ENCODE peak calls at places on chromosome 11, in five cellular contexts. Y is A673, K is SK-N-MC, Z is AG04450, X is endodermal cell. F is an unnamed sample.

GRCh38 chr11:111438168-111438567 is 59.1 kb upstream of the POU2AF1 start:
- DNase-seq in Y (no peak), K (no peak), Z (no peak), X (no peak), F (no peak)

GRCh38 chr11:1060885-1061616 is 13.6 kb upstream of the MUC2 start:
- DNase-seq in Y (peak), K (no peak), Z (no peak), X (no peak), F (peak)

GRCh38 chr11:74001822-74002286 is 7.0 kb downstream of the UCP3 start:
- DNase-seq in Y (no peak), K (no peak), Z (no peak), X (peak), F (no peak)

GRCh38 chr11:67355794-67356550 is 2.6 kb upstream of the POLD4 start:
- DNase-seq in Y (no peak), K (no peak), Z (no peak), X (no peak), F (no peak)

GRCh38 chr11:43732225-43732624 is 51.7 kb downstream of the HSD17B12 start:
- DNase-seq in Y (no peak), K (no peak), Z (no peak), X (no peak), F (no peak)

GRCh38 chr11:130834886-130835285 is 81.4 kb downstream of the SNX19 start:
- DNase-seq in Y (no peak), K (no peak), Z (no peak), X (no peak), F (no peak)

GRCh38 chr11:48150213-48150612 is 66.4 kb upstream of the OR4B1 start:
- DNase-seq in Y (no peak), K (no peak), Z (no peak), X (no peak), F (peak)

GRCh38 chr11:70367071-70367470 is 31.3 kb upstream of the CTTN start:
- DNase-seq in Y (peak), K (no peak), Z (peak), X (no peak), F (no peak)

GRCh38 chr11:68970921-68971636 is 9.7 kb downstream of the MRGPRD start:
- DNase-seq in Y (no peak), K (no peak), Z (no peak), X (no peak), F (no peak)

GRCh38 chr11:36333897-36334296 is 37.8 kb downstream of the PRR5L start:
- DNase-seq in Y (peak), K (no peak), Z (no peak), X (peak), F (no peak)

GRCh38 chr11:14549891-14550290 is 29.7 kb upstream of the PSMA1 start:
- DNase-seq in Y (no peak), K (no peak), Z (no peak), X (no peak), F (no peak)

GRCh38 chr11:69269388-69269787 is 24.6 kb upstream of the MYEOV start:
- DNase-seq in Y (no peak), K (no peak), Z (no peak), X (no peak), F (no peak)

GRCh38 chr11:70543611-70544010 is 145.3 kb downstream of the CTTN start:
- DNase-seq in Y (no peak), K (no peak), Z (no peak), X (no peak), F (no peak)

GRCh38 chr11:34890812-34891211 is 25.4 kb downstream of the APIP start:
- DNase-seq in Y (peak), K (no peak), Z (peak), X (no peak), F (no peak)

GRCh38 chr11:23875407-23875950 is 621.4 kb upstream of the LUZP2 start:
- DNase-seq in Y (no peak), K (no peak), Z (peak), X (no peak), F (no peak)

GRCh38 chr11:64650923-64651523 is 60.0 kb downstream of the SLC22A12 start:
- DNase-seq in Y (no peak), K (no peak), Z (no peak), X (peak), F (no peak)

GRCh38 chr11:117488996-117489952 is 161.6 kb downstream of the CEP164 start:
- DNase-seq in Y (no peak), K (no peak), Z (no peak), X (no peak), F (no peak)

GRCh38 chr11:68950268-68950667 is 30.5 kb downstream of the MRGPRD start:
- DNase-seq in Y (peak), K (no peak), Z (no peak), X (peak), F (no peak)

GRCh38 chr11:7436657-7437056 is 48.6 kb upstream of the OLFML1 start:
- DNase-seq in Y (no peak), K (no peak), Z (no peak), X (no peak), F (no peak)

GRCh38 chr11:75013051-75013450 is 24.3 kb downstream of the NEU3 start:
- DNase-seq in Y (no peak), K (no peak), Z (no peak), X (peak), F (no peak)
- H3K27ac ChIP-seq in Y (no peak), K (no peak), Z (peak), X (no peak), F (no peak)

DNA sequence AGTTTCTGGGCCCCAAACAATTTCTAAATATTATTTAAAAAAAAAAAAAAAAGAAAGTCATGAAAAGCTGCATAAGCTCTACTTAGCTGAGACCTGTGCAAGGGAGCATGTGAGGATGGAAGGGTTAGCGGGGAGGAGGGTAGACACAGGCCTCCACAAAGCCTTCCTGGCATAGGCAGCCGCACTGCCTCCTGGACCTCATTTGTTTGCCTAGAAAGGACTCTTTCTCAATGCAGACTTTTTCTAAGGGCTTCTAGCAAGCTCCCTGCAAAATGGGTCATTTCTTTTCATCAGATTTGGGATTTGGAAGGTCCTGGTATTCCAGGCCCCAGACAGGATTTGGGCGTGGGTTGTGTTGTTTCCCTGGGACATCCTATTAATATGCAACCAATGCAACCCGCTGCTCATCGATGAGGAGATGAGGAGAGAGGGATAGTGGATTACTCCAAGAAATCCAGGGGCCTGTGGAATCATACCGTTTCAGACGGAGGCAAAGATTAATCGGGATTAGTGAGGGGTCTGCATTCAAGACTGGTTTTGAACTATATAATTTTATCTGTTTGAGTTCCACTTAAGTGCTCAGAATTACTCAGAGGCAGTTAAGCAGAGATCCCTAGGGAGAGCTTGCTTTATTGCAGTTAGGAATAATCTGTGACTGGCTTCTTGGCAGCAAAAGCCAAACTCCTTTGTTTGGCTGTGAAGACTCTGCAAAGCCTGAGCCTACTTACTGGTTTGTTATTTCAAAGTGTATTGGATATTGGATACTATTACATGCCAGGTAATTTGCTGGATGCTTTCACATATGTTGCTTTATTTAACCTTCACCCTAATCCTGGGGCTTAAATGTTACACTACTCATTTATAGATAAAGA is 106.9 kb upstream of the NAV2 start:
- DNase-seq in Y (peak), K (no peak), Z (no peak), X (no peak), F (no peak)
- H3K27ac ChIP-seq in Y (no peak), K (no peak), Z (no peak), X (no peak), F (no peak)

DNA sequence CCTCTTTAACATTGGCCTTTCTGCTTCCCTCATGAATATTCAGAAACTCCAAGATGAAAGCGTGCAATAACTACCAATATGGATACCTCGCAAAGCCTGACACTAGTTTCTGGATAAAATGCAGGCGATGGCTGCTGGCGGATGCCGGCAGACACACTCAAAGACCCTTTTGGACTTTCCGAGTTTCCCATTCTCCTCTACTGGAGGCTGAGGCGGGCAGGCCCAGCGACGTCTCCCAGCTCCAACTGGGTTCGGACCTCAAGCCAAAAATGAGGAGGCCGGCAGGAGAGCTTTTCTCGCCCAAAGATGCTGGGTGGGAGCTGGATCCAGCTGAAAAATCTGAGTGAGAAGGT is 376 bp upstream of the FEZ1 start:
- DNase-seq in Y (no peak), K (no peak), Z (no peak), X (peak), F (no peak)
- H3K27ac ChIP-seq in Y (no peak), K (no peak), Z (peak), X (peak), F (peak)

GRCh38 chr11:60831501-60832079 is 10.3 kb upstream of the CCDC86 start:
- DNase-seq in Y (no peak), K (no peak), Z (no peak), X (no peak), F (peak)
- H3K27ac ChIP-seq in Y (no peak), K (no peak), Z (no peak), X (no peak), F (peak)

GRCh38 chr11:66266378-66267038 is 1.9 kb upstream of the RAB1B start:
- DNase-seq in Y (no peak), K (no peak), Z (no peak), X (no peak), F (no peak)

GRCh38 chr11:66268210-66268952 is at the start of gene RAB1B:
- DNase-seq in Y (peak), K (peak), Z (peak), X (peak), F (peak)

GRCh38 chr11:66265531-66266377 is 2.7 kb upstream of the RAB1B start:
- DNase-seq in Y (no peak), K (no peak), Z (no peak), X (no peak), F (no peak)

GRCh38 chr11:66267379-66268209 is 845 bp upstream of the RAB1B start:
- DNase-seq in Y (peak), K (no peak), Z (peak), X (peak), F (no peak)

DNA sequence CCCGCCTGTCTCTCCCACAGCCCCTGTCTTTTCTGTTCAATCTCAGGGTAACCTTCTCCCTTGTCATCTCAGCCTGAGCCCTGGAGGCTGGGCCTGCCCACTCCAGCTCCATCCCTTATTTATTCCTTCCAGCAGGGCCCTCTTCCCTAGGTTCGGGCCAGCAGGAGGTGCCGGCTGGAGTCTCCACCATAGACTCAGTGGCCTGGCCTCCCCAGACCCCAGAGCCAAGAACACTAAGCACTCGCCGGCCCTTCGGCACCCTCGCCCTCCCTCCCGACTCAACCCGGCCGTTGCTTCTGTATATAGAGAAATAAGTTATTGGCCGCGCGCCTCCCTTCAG is 1.4 kb upstream of the RAB1B start:
- DNase-seq in Y (no peak), K (no peak), Z (no peak), X (no peak), F (no peak)
- H3K27ac ChIP-seq in Y (peak), K (peak), Z (no peak), X (no peak), F (peak)

GRCh38 chr11:85810871-85811611 is at the start of gene SYTL2:
- DNase-seq in Y (peak), K (no peak), Z (no peak), X (peak), F (no peak)
- H3K27ac ChIP-seq in Y (no peak), K (no peak), Z (no peak), X (no peak), F (no peak)

DNA sequence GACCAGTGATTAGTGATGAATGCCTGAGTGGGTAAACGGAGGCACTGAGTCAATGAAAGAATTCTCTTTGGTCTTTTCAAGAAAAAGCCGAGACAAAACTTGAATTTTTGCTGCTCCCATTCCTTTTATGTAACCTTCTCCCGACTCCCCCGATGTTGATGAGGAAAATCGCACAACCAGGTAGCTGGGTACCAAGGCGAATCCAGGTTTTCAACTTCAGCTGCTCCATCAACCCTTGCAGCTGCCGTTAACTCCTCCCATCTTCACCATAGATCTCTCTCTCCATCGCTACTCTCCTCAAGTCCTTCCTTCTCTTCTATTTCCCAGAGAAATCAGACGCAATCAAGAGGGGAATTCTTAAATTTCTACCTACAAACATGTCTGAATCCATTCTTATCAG is 611 bp upstream of the USP2 start:
- DNase-seq in Y (no peak), K (no peak), Z (no peak), X (no peak), F (no peak)
- H3K27ac ChIP-seq in Y (no peak), K (no peak), Z (no peak), X (no peak), F (no peak)

F was measured in epithelial cell of prostate.